ENCODE peak calls at places on chromosomes 1 and 21, in five cellular contexts. T, V, C, Z and L are unnamed samples.

GRCh38 chr1:6466023-6466422 is at the start of gene TNFRSF25:
- DNase-seq in V (no peak), C (no peak), Z (no peak), T (no peak), L (no peak)

GRCh38 chr1:202702088-202702487 is 8.2 kb downstream of the SYT2 start:
- DNase-seq in T (no peak), C (no peak), Z (no peak), V (no peak), L (no peak)

GRCh38 chr21:45033791-45034555 is 40.4 kb upstream of the ADARB1 start:
- DNase-seq in T (no peak), V (no peak), C (no peak), Z (no peak), L (no peak)

GRCh38 chr1:19493547-19493946 is 8.2 kb upstream of the CAPZB start:
- DNase-seq in C (no peak), V (no peak), Z (no peak), T (no peak), L (no peak)

GRCh38 chr1:72781038-72781437 is 498.7 kb upstream of the NEGR1 start:
- DNase-seq in C (no peak), T (no peak), Z (no peak), V (no peak), L (no peak)

GRCh38 chr1:160665330-160666078 is 18.7 kb upstream of the SLAMF1 start:
- DNase-seq in T (peak), Z (no peak), V (no peak), C (no peak), L (no peak)

GRCh38 chr1:67856921-67857320 is 23.7 kb upstream of the GNG12 start:
- DNase-seq in T (no peak), Z (no peak), V (no peak), C (no peak), L (no peak)

GRCh38 chr21:42148097-42148496 is 70.8 kb upstream of the ABCG1 start:
- DNase-seq in C (no peak), Z (no peak), V (no peak), T (peak), L (no peak)

GRCh38 chr1:88204111-88204510 is 480.0 kb upstream of the PKN2 start:
- DNase-seq in V (no peak), T (no peak), Z (no peak), C (no peak), L (no peak)

GRCh38 chr1:29227511-29227910 is 3.2 kb downstream of the MECR start:
- DNase-seq in Z (no peak), T (no peak), V (no peak), C (no peak), L (no peak)

GRCh38 chr1:113363935-113364334 is 26.4 kb upstream of the MAGI3 start:
- DNase-seq in Z (no peak), V (no peak), C (no peak), T (no peak), L (no peak)

GRCh38 chr1:109802136-109802900 is 38.6 kb upstream of the EPS8L3 start:
- DNase-seq in C (no peak), V (no peak), Z (no peak), T (no peak), L (no peak)

GRCh38 chr1:19033516-19033840 is 77.0 kb upstream of the IFFO2 start:
- DNase-seq in Z (no peak), T (no peak), C (no peak), V (no peak), L (no peak)

GRCh38 chr21:9837946-9838801 is 683.2 kb upstream of the TPTE start:
- DNase-seq in T (peak), V (no peak), C (no peak), Z (no peak), L (no peak)

GRCh38 chr1:110160701-110161100 is 10.4 kb downstream of the SLC6A17 start:
- DNase-seq in V (no peak), Z (no peak), T (no peak), C (no peak), L (no peak)

GRCh38 chr1:185654952-185655314 is 79.3 kb upstream of the HMCN1 start:
- DNase-seq in T (no peak), Z (no peak), V (no peak), C (no peak), L (no peak)

GRCh38 chr1:88998716-88999115 is 6.3 kb upstream of the KYAT3 start:
- DNase-seq in Z (peak), C (peak), V (no peak), T (peak), L (no peak)

GRCh38 chr1:113390871-113391642 is 742 bp downstream of the MAGI3 start:
- DNase-seq in V (no peak), C (no peak), T (peak), Z (no peak), L (no peak)

GRCh38 chr1:51316113-51316763 is 14.1 kb downstream of the TTC39A start:
- DNase-seq in C (no peak), T (no peak), Z (no peak), V (no peak), L (no peak)

GRCh38 chr21:16588433-16588860 is 858.7 kb downstream of the USP25 start:
- DNase-seq in Z (no peak), C (no peak), V (no peak), T (no peak), L (no peak)

GRCh38 chr1:26126321-26127084 is 14.9 kb downstream of the PDIK1L start:
- DNase-seq in V (no peak), T (peak), C (no peak), Z (no peak), L (no peak)

GRCh38 chr1:154767315-154768240 is 102.5 kb downstream of the KCNN3 start:
- DNase-seq in V (no peak), C (no peak), Z (no peak), T (no peak), L (no peak)

GRCh38 chr1:87956072-87956471 is 627.4 kb downstream of the LMO4 start:
- DNase-seq in Z (peak), V (no peak), T (no peak), C (no peak), L (no peak)

GRCh38 chr1:109269212-109269980 is 13.5 kb downstream of the PSRC1 start:
- DNase-seq in C (no peak), T (no peak), Z (no peak), V (no peak), L (no peak)

GRCh38 chr21:36150192-36150711 is 6.4 kb upstream of the DOP1B start:
- DNase-seq in V (no peak), C (no peak), Z (no peak), T (peak), L (peak)

GRCh38 chr1:36365310-36365895 is 20.3 kb downstream of the STK40 start:
- DNase-seq in T (no peak), V (no peak), Z (no peak), C (no peak), L (no peak)

GRCh38 chr1:201139306-201139705 is 12.3 kb upstream of the ASCL5 start:
- DNase-seq in T (no peak), Z (no peak), C (no peak), V (no peak), L (no peak)

GRCh38 chr1:151368000-151368744 is 4.3 kb downstream of the SELENBP1 start:
- DNase-seq in Z (no peak), V (no peak), C (no peak), T (no peak), L (no peak)

GRCh38 chr1:28266920-28267322 is 7.6 kb downstream of the SESN2 start:
- DNase-seq in C (no peak), Z (no peak), V (no peak), T (peak), L (no peak)

GRCh38 chr1:87239997-87240396 is 88.7 kb upstream of the LMO4 start:
- DNase-seq in V (no peak), C (no peak), T (no peak), Z (no peak), L (no peak)

GRCh38 chr1:6121651-6122370 is 58.3 kb downstream of the CHD5 start:
- DNase-seq in V (no peak), Z (no peak), C (no peak), T (no peak), L (no peak)

GRCh38 chr1:3668585-3669300 is 16.4 kb downstream of the TP73 start:
- DNase-seq in V (no peak), T (peak), Z (peak), C (peak), L (no peak)

GRCh38 chr1:61445269-61445825 is 279.6 kb downstream of the TM2D1 start:
- DNase-seq in V (no peak), C (no peak), Z (no peak), T (no peak), L (no peak)

GRCh38 chr1:107976431-107977215 is 11.6 kb upstream of the VAV3 start:
- DNase-seq in V (no peak), T (no peak), Z (no peak), C (no peak), L (no peak)

GRCh38 chr1:216223521-216223920 is 199.7 kb downstream of the USH2A start:
- DNase-seq in Z (no peak), V (no peak), C (no peak), T (no peak), L (no peak)

GRCh38 chr1:197958438-197958837 is 41.3 kb downstream of the LHX9 start:
- DNase-seq in Z (no peak), T (peak), V (no peak), C (no peak), L (no peak)

DNA sequence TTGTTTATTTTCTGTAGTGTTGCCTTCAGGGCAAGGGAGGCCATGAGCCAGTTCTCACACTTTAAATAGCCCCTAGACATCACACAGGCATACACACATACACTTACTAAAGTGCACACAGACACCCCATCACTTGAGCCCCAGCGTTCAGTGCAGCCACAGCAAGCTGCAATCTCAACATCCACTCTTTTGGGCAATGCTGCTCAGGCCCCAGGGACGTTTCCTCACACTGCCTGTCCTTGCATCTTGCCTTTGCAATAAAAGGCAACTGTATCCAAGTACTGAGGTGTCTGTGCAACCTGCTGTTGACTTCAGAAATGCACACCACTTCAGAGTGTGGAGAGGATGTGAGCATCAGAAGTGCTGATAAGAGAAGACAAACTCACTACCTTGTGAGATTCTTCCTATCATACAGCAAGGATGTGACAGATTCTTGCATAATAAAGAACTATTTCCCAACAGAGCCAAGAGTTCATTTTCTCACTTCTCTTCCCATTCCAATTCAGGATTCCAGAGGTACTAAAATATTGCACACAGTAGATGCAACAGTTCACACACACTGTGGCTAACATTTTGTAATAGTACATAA is 36.2 kb downstream of the IRF2BP2 start:
- DNase-seq in C (no peak), Z (no peak), T (no peak), V (no peak), L (no peak)
- TF ChIP-seq SIN3A in C (no peak), Z (no peak), T (no peak), V (no peak), L (no peak)

GRCh38 chr1:24735619-24736375 is 9.4 kb upstream of the CLIC4 start:
- DNase-seq in T (peak), V (no peak), Z (no peak), C (no peak), L (no peak)
- TF ChIP-seq ATF3 in T (no peak), V (no peak), Z (no peak), C (no peak), L (no peak)

GRCh38 chr1:54114955-54115354 is 37.8 kb downstream of the CDCP2 start:
- DNase-seq in C (no peak), T (no peak), V (no peak), Z (no peak), L (no peak)
- TF ChIP-seq SP1 in C (no peak), T (no peak), V (no peak), Z (no peak), L (no peak)

DNA sequence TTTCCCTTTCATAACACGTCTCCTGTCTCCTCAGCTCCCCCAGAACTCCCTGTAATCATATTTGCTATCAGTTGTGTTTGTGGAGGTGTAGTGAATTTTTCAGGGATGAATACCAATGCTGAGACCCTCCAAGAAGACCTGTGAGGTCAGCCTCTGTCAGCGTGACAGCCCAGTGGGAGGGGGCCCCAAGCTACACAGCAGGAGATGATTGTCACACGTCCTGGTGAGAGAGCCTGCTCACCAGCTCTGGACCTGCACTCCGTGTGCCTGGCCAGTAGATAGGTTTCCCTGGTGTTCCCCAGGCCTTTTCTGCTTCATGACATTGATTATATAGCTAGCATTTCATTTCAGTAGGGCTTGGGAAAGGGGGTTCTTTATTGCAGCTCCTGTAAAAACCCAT is 421.5 kb downstream of the KIF26B start:
- DNase-seq in C (no peak), T (no peak), V (no peak), Z (no peak), L (no peak)
- TF ChIP-seq SIN3A in C (no peak), T (no peak), V (no peak), Z (no peak), L (no peak)